ENCODE peak calls at places on chromosomes 5 and 9, in four cellular contexts. One of them, this sample, is unnamed.

GRCh38 chr9:129506892-129507291 is 114.0 kb downstream of the C9orf50 start:
- DNase-seq in activated CD8-positive, alpha-beta T cell treated with anti-CD3 and anti-CD28 coated beads for 36 hours: no peak
- DNase-seq in H9: no peak
- DNase-seq in astrocyte of the spinal cord: peak
- DNase-seq in this sample: no peak

GRCh38 chr5:157365732-157366131 is 94.3 kb upstream of the NIPAL4 start:
- DNase-seq in activated CD8-positive, alpha-beta T cell treated with anti-CD3 and anti-CD28 coated beads for 36 hours: no peak
- DNase-seq in astrocyte of the spinal cord: no peak
- DNase-seq in H9: no peak
- DNase-seq in this sample: no peak

GRCh38 chr5:147892696-147893296 is 13.5 kb downstream of the C5orf46 start:
- DNase-seq in activated CD8-positive, alpha-beta T cell treated with anti-CD3 and anti-CD28 coated beads for 36 hours: no peak
- DNase-seq in astrocyte of the spinal cord: peak
- DNase-seq in H9: peak
- DNase-seq in this sample: no peak

GRCh38 chr5:124060413-124061095 is 548.6 kb downstream of the CSNK1G3 start:
- DNase-seq in H9: no peak
- DNase-seq in astrocyte of the spinal cord: no peak
- DNase-seq in activated CD8-positive, alpha-beta T cell treated with anti-CD3 and anti-CD28 coated beads for 36 hours: no peak
- DNase-seq in this sample: no peak

GRCh38 chr9:79054500-79054899 is 517.3 kb upstream of the TLE4 start:
- DNase-seq in H9: no peak
- DNase-seq in activated CD8-positive, alpha-beta T cell treated with anti-CD3 and anti-CD28 coated beads for 36 hours: no peak
- DNase-seq in astrocyte of the spinal cord: peak
- DNase-seq in this sample: no peak

GRCh38 chr5:115419794-115420585 is 123.5 kb upstream of the CCDC112 start:
- DNase-seq in astrocyte of the spinal cord: peak
- DNase-seq in activated CD8-positive, alpha-beta T cell treated with anti-CD3 and anti-CD28 coated beads for 36 hours: no peak
- DNase-seq in H9: no peak
- DNase-seq in this sample: no peak

GRCh38 chr9:34550016-34550680 is 27.4 kb upstream of the ENHO start:
- DNase-seq in H9: no peak
- DNase-seq in activated CD8-positive, alpha-beta T cell treated with anti-CD3 and anti-CD28 coated beads for 36 hours: no peak
- DNase-seq in astrocyte of the spinal cord: no peak
- DNase-seq in this sample: no peak

GRCh38 chr5:72151646-72152045 is 44.4 kb downstream of the MAP1B start:
- DNase-seq in activated CD8-positive, alpha-beta T cell treated with anti-CD3 and anti-CD28 coated beads for 36 hours: no peak
- DNase-seq in astrocyte of the spinal cord: no peak
- DNase-seq in H9: no peak
- DNase-seq in this sample: no peak

GRCh38 chr9:4590430-4591122 is 71.5 kb upstream of the PLPP6 start:
- DNase-seq in H9: no peak
- DNase-seq in activated CD8-positive, alpha-beta T cell treated with anti-CD3 and anti-CD28 coated beads for 36 hours: no peak
- DNase-seq in astrocyte of the spinal cord: no peak
- DNase-seq in this sample: no peak

GRCh38 chr9:5392285-5392684 is 45.4 kb downstream of the PLGRKT start:
- DNase-seq in H9: no peak
- DNase-seq in astrocyte of the spinal cord: no peak
- DNase-seq in activated CD8-positive, alpha-beta T cell treated with anti-CD3 and anti-CD28 coated beads for 36 hours: no peak
- DNase-seq in this sample: no peak

GRCh38 chr5:172404746-172405145 is 49.6 kb downstream of the SH3PXD2B start:
- DNase-seq in activated CD8-positive, alpha-beta T cell treated with anti-CD3 and anti-CD28 coated beads for 36 hours: no peak
- DNase-seq in H9: no peak
- DNase-seq in astrocyte of the spinal cord: no peak
- DNase-seq in this sample: no peak

GRCh38 chr5:171855265-171855664 is 69.6 kb downstream of the SMIM23 start:
- DNase-seq in H9: no peak
- DNase-seq in activated CD8-positive, alpha-beta T cell treated with anti-CD3 and anti-CD28 coated beads for 36 hours: no peak
- DNase-seq in astrocyte of the spinal cord: no peak
- DNase-seq in this sample: no peak

GRCh38 chr5:65198777-65199120 is 283.0 kb downstream of the ADAMTS6 start:
- DNase-seq in astrocyte of the spinal cord: peak
- DNase-seq in activated CD8-positive, alpha-beta T cell treated with anti-CD3 and anti-CD28 coated beads for 36 hours: no peak
- DNase-seq in H9: no peak
- DNase-seq in this sample: no peak

GRCh38 chr5:147507480-147508126 is 2.3 kb downstream of the DPYSL3 start:
- DNase-seq in H9: no peak
- DNase-seq in astrocyte of the spinal cord: peak
- DNase-seq in activated CD8-positive, alpha-beta T cell treated with anti-CD3 and anti-CD28 coated beads for 36 hours: no peak
- DNase-seq in this sample: no peak

GRCh38 chr5:74295141-74295540 is 345.4 kb downstream of the ENC1 start:
- DNase-seq in H9: no peak
- DNase-seq in astrocyte of the spinal cord: no peak
- DNase-seq in activated CD8-positive, alpha-beta T cell treated with anti-CD3 and anti-CD28 coated beads for 36 hours: no peak
- DNase-seq in this sample: no peak

GRCh38 chr9:126111556-126111955 is 215.1 kb upstream of the MVB12B start:
- DNase-seq in H9: no peak
- DNase-seq in activated CD8-positive, alpha-beta T cell treated with anti-CD3 and anti-CD28 coated beads for 36 hours: no peak
- DNase-seq in astrocyte of the spinal cord: no peak
- DNase-seq in this sample: no peak

GRCh38 chr9:135666534-135667402 is 3.7 kb downstream of the LCN9 start:
- DNase-seq in astrocyte of the spinal cord: no peak
- DNase-seq in activated CD8-positive, alpha-beta T cell treated with anti-CD3 and anti-CD28 coated beads for 36 hours: no peak
- DNase-seq in H9: no peak
- DNase-seq in this sample: no peak

GRCh38 chr5:103393131-103393754 is 134.7 kb downstream of the MACIR start:
- DNase-seq in H9: peak
- DNase-seq in astrocyte of the spinal cord: peak
- DNase-seq in activated CD8-positive, alpha-beta T cell treated with anti-CD3 and anti-CD28 coated beads for 36 hours: no peak
- DNase-seq in this sample: no peak

GRCh38 chr5:141878186-141878770 is at the start of gene PCDH1:
- DNase-seq in H9: no peak
- DNase-seq in astrocyte of the spinal cord: peak
- DNase-seq in activated CD8-positive, alpha-beta T cell treated with anti-CD3 and anti-CD28 coated beads for 36 hours: no peak
- DNase-seq in this sample: peak

GRCh38 chr9:113620016-113620376 is 156.5 kb downstream of the RGS3 start:
- DNase-seq in H9: no peak
- DNase-seq in astrocyte of the spinal cord: no peak
- DNase-seq in activated CD8-positive, alpha-beta T cell treated with anti-CD3 and anti-CD28 coated beads for 36 hours: no peak
- DNase-seq in this sample: no peak

GRCh38 chr9:98944130-98945074 is 695 bp downstream of the COL15A1 start:
- DNase-seq in activated CD8-positive, alpha-beta T cell treated with anti-CD3 and anti-CD28 coated beads for 36 hours: no peak
- DNase-seq in astrocyte of the spinal cord: no peak
- DNase-seq in H9: peak
- DNase-seq in this sample: peak

GRCh38 chr9:33329996-33330395 is 39.7 kb downstream of the NFX1 start:
- DNase-seq in activated CD8-positive, alpha-beta T cell treated with anti-CD3 and anti-CD28 coated beads for 36 hours: no peak
- DNase-seq in astrocyte of the spinal cord: peak
- DNase-seq in H9: no peak
- DNase-seq in this sample: no peak

GRCh38 chr5:2493356-2493755 is 258.1 kb downstream of the IRX2 start:
- DNase-seq in activated CD8-positive, alpha-beta T cell treated with anti-CD3 and anti-CD28 coated beads for 36 hours: no peak
- DNase-seq in H9: no peak
- DNase-seq in astrocyte of the spinal cord: no peak
- DNase-seq in this sample: no peak

GRCh38 chr5:2686296-2686695 is 65.2 kb downstream of the IRX2 start:
- DNase-seq in H9: no peak
- DNase-seq in activated CD8-positive, alpha-beta T cell treated with anti-CD3 and anti-CD28 coated beads for 36 hours: no peak
- DNase-seq in astrocyte of the spinal cord: no peak
- DNase-seq in this sample: no peak

GRCh38 chr9:131758972-131759647 is 19.2 kb upstream of the RAPGEF1 start:
- DNase-seq in activated CD8-positive, alpha-beta T cell treated with anti-CD3 and anti-CD28 coated beads for 36 hours: no peak
- DNase-seq in H9: no peak
- DNase-seq in astrocyte of the spinal cord: no peak
- DNase-seq in this sample: no peak

GRCh38 chr9:76271755-76272154 is 122.5 kb downstream of the RFK start:
- DNase-seq in activated CD8-positive, alpha-beta T cell treated with anti-CD3 and anti-CD28 coated beads for 36 hours: no peak
- DNase-seq in H9: no peak
- DNase-seq in astrocyte of the spinal cord: peak
- DNase-seq in this sample: no peak

GRCh38 chr5:142644127-142644526 is 41.8 kb downstream of the FGF1 start:
- DNase-seq in H9: no peak
- DNase-seq in astrocyte of the spinal cord: no peak
- DNase-seq in activated CD8-positive, alpha-beta T cell treated with anti-CD3 and anti-CD28 coated beads for 36 hours: no peak
- DNase-seq in this sample: no peak

GRCh38 chr5:23024470-23024869 is 171.3 kb upstream of the CDH12 start:
- DNase-seq in activated CD8-positive, alpha-beta T cell treated with anti-CD3 and anti-CD28 coated beads for 36 hours: no peak
- DNase-seq in H9: no peak
- DNase-seq in astrocyte of the spinal cord: no peak
- DNase-seq in this sample: no peak
- TF ChIP-seq CTCF in activated CD8-positive, alpha-beta T cell treated with anti-CD3 and anti-CD28 coated beads for 36 hours: no peak
- TF ChIP-seq CTCF in H9: peak
- TF ChIP-seq CTCF in astrocyte of the spinal cord: no peak
- TF ChIP-seq CTCF in this sample: no peak

GRCh38 chr9:133188006-133188842 is 20.8 kb downstream of the OBP2B start:
- DNase-seq in activated CD8-positive, alpha-beta T cell treated with anti-CD3 and anti-CD28 coated beads for 36 hours: peak
- DNase-seq in astrocyte of the spinal cord: no peak
- DNase-seq in H9: peak
- DNase-seq in this sample: peak
- TF ChIP-seq CTCF in activated CD8-positive, alpha-beta T cell treated with anti-CD3 and anti-CD28 coated beads for 36 hours: no peak
- TF ChIP-seq CTCF in astrocyte of the spinal cord: peak
- TF ChIP-seq CTCF in H9: peak
- TF ChIP-seq CTCF in this sample: peak

GRCh38 chr9:134203224-134203623 is 38.9 kb upstream of the RNU6ATAC start:
- DNase-seq in H9: no peak
- DNase-seq in astrocyte of the spinal cord: no peak
- DNase-seq in activated CD8-positive, alpha-beta T cell treated with anti-CD3 and anti-CD28 coated beads for 36 hours: no peak
- DNase-seq in this sample: no peak

GRCh38 chr9:134204991-134205578 is 40.7 kb upstream of the RNU6ATAC start:
- DNase-seq in H9: no peak
- DNase-seq in activated CD8-positive, alpha-beta T cell treated with anti-CD3 and anti-CD28 coated beads for 36 hours: no peak
- DNase-seq in astrocyte of the spinal cord: peak
- DNase-seq in this sample: no peak

GRCh38 chr9:134206317-134207300 is 42.2 kb upstream of the RNU6ATAC start:
- DNase-seq in astrocyte of the spinal cord: no peak
- DNase-seq in activated CD8-positive, alpha-beta T cell treated with anti-CD3 and anti-CD28 coated beads for 36 hours: peak
- DNase-seq in H9: no peak
- DNase-seq in this sample: no peak

GRCh38 chr9:134205636-134206316 is 41.4 kb upstream of the RNU6ATAC start:
- DNase-seq in astrocyte of the spinal cord: peak
- DNase-seq in activated CD8-positive, alpha-beta T cell treated with anti-CD3 and anti-CD28 coated beads for 36 hours: no peak
- DNase-seq in H9: no peak
- DNase-seq in this sample: no peak

DNA sequence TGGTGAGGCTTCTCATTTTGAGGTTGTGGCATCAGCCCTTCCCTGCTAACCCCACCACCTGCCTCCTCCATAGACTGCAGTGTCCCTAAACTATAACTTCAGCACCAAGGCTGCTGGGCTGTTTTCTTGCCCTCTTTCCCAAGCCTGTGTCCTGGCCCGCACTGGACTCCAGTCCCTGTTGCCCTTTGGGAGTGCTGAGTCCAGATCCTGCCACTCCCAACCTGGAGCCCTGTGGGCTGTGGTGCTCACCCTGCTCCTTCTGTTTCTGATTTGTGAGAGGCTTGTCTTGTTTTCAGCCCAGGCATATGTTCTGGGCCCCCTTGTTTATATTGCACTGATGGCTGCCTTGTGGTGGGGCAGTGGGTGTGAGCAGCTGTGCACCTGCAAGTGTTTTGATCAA is 39.7 kb upstream of the RNU6ATAC start:
- DNase-seq in H9: no peak
- DNase-seq in astrocyte of the spinal cord: no peak
- DNase-seq in activated CD8-positive, alpha-beta T cell treated with anti-CD3 and anti-CD28 coated beads for 36 hours: no peak
- DNase-seq in this sample: no peak
- TF ChIP-seq CTCF in H9: no peak
- TF ChIP-seq CTCF in astrocyte of the spinal cord: no peak
- TF ChIP-seq CTCF in activated CD8-positive, alpha-beta T cell treated with anti-CD3 and anti-CD28 coated beads for 36 hours: no peak
- TF ChIP-seq CTCF in this sample: no peak

GRCh38 chr5:180804129-180804601 is 1.6 kb upstream of the MGAT1 start:
- DNase-seq in H9: no peak
- DNase-seq in activated CD8-positive, alpha-beta T cell treated with anti-CD3 and anti-CD28 coated beads for 36 hours: peak
- DNase-seq in astrocyte of the spinal cord: no peak
- DNase-seq in this sample: no peak

GRCh38 chr5:180802325-180803180 is at the start of gene MGAT1:
- DNase-seq in H9: peak
- DNase-seq in activated CD8-positive, alpha-beta T cell treated with anti-CD3 and anti-CD28 coated beads for 36 hours: peak
- DNase-seq in astrocyte of the spinal cord: peak
- DNase-seq in this sample: peak

GRCh38 chr5:180801596-180802324 is 846 bp downstream of the MGAT1 start:
- DNase-seq in activated CD8-positive, alpha-beta T cell treated with anti-CD3 and anti-CD28 coated beads for 36 hours: no peak
- DNase-seq in H9: no peak
- DNase-seq in astrocyte of the spinal cord: no peak
- DNase-seq in this sample: no peak

GRCh38 chr5:180806351-180807011 is 3.9 kb upstream of the MGAT1 start:
- DNase-seq in H9: no peak
- DNase-seq in astrocyte of the spinal cord: no peak
- DNase-seq in activated CD8-positive, alpha-beta T cell treated with anti-CD3 and anti-CD28 coated beads for 36 hours: peak
- DNase-seq in this sample: no peak

DNA sequence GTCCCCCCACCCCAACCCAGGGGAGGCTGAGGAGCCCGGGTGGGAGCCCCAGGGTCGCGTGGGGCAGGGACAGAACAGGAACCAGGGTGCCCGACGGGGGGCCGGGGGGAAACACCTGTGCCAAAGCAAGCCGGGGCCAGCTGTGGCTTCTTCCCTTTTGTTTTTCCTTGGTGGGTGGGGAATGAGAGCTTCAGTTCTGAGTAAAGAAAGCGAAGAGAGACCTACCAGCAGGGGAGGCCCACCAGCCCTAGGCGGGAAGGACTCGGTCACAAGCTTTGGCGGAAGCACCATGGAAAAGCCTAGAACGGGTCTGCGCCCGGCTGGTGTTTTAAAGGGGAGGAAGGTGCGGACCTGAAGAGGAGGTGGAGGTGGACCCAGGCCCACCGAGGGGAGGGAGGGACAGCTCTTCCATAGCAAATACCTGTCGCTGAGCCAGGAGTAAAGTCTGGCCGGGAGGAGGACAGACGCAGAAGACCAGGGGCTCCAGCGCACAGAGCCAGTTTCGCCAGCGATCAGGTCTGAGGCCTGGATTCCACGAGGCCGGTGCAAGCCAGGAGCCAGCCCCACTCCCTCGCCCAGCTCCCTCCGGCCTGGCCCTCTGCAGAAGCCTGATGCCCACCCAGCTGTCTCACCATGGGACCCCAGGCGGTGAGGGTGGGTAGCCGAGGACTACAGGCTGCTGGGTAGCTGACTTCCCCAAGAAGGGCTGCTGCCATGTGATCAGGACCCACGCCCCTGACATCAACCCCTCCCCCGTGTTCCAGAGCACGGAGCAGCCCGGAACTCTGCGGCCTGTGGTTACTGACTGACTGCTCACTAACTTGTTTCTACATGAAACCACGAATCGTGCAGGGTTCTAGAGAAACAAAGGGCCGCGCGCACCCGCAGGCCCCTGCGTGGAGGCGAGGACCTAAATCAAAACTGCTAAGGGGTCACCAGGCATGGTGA is 849 bp upstream of the MGAT1 start:
- DNase-seq in H9: no peak
- DNase-seq in activated CD8-positive, alpha-beta T cell treated with anti-CD3 and anti-CD28 coated beads for 36 hours: peak
- DNase-seq in astrocyte of the spinal cord: peak
- DNase-seq in this sample: no peak
- TF ChIP-seq CTCF in H9: peak
- TF ChIP-seq CTCF in activated CD8-positive, alpha-beta T cell treated with anti-CD3 and anti-CD28 coated beads for 36 hours: no peak
- TF ChIP-seq CTCF in astrocyte of the spinal cord: peak
- TF ChIP-seq CTCF in this sample: no peak

DNA sequence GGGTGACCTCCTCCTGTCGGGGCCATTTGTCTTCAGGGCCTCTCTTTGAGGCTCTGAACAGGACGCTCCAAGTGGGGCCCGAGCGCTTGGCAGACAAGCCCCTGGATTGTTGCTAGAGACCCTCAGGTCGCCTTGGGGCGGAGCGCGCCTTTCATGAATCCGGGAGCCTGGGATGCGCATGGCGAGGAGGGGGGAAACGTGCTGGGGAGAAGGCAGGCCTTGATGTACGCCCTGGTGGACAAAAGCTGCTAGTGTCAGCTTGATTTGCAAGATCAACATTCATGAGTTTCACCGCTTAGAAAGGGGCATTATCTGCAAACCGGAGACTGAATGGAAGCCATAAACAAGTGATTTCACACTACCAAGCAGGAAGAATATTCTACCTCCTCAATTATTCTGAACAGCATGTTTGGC is 226.3 kb downstream of the SMARCA2 start:
- DNase-seq in astrocyte of the spinal cord: peak
- DNase-seq in activated CD8-positive, alpha-beta T cell treated with anti-CD3 and anti-CD28 coated beads for 36 hours: peak
- DNase-seq in H9: peak
- DNase-seq in this sample: peak
- TF ChIP-seq CTCF in astrocyte of the spinal cord: peak
- TF ChIP-seq CTCF in activated CD8-positive, alpha-beta T cell treated with anti-CD3 and anti-CD28 coated beads for 36 hours: no peak
- TF ChIP-seq CTCF in H9: peak
- TF ChIP-seq CTCF in this sample: peak

This sample was measured in nephron progenitor cell.